ENCODE peak calls at places on chromosomes 5 and 9, in four cellular contexts. S is right atrium auricular region, Q is left ventricle myocardium superior, C is PC-3. U is an unnamed sample.

GRCh38 chr9:132197315-132197714 is 35.5 kb downstream of the NTNG2 start:
- DNase-seq in S (no peak), Q (no peak), C (no peak), U (no peak)

GRCh38 chr5:170121321-170121720 is 15.6 kb downstream of the FOXI1 start:
- DNase-seq in S (no peak), Q (no peak), C (peak), U (no peak)

GRCh38 chr5:58133631-58134296 is 326.1 kb downstream of the PLK2 start:
- DNase-seq in S (no peak), Q (no peak), C (peak), U (no peak)

GRCh38 chr5:8851101-8851500 is 694.8 kb downstream of the SEMA5A start:
- DNase-seq in S (no peak), Q (no peak), C (peak), U (no peak)

GRCh38 chr5:41517909-41518308 is 7.5 kb upstream of the PLCXD3 start:
- DNase-seq in S (no peak), Q (no peak), C (peak), U (no peak)

GRCh38 chr9:38682713-38683112 is 37.2 kb downstream of the FAM240B start:
- DNase-seq in S (peak), Q (no peak), C (peak), U (no peak)

GRCh38 chr5:109701779-109702178 is 12.1 kb downstream of the MAN2A1 start:
- DNase-seq in S (no peak), Q (no peak), C (no peak), U (no peak)

GRCh38 chr5:135456238-135457099 is 4.3 kb upstream of the TIFAB start:
- DNase-seq in S (peak), Q (no peak), C (peak), U (peak)

GRCh38 chr5:158843305-158843704 is 256.4 kb downstream of the EBF1 start:
- DNase-seq in S (no peak), Q (peak), C (no peak), U (no peak)

U was measured in psoas muscle.